ENCODE peak calls at places on chromosomes 11 and 22, in ten cellular contexts. A is stimulated activated CD8-positive, alpha-beta memory T cell treated with anti-CD3 and anti-CD28 coated beads, Interleukin-2, amount 100 ng/mL, for 48 hours; M is stimulated activated naive CD8-positive, alpha-beta T cell treated with anti-CD3 and anti-CD28 coated beads, Interleukin-15, Interleukin-2, amounts not matched to agents 100 U/mL and 50 U/mL, for 24 hours; I is activated T-cell treated with anti-CD3 and anti-CD28 coated beads for 1 hour; B is GM12891; O is progenitor cell of endocrine pancreas; T is Caco-2; Q is activated CD8-positive, alpha-beta memory T cell treated with anti-CD3 and anti-CD28 coated beads for 1 hour; K is pancreas; N is stimulated activated CD4-positive, alpha-beta T cell treated with anti-CD3 and anti-CD28 coated beads, TNF-alpha, amount 100 ng/mL, for 1 hour. F is an unnamed sample.

GRCh38 chr11:706439-706956 is 467 bp downstream of the EPS8L2 start:
- DNase-seq in A (no peak), M (no peak), I (no peak), B (no peak), O (no peak), T (no peak), Q (no peak), K (peak; percentile 52), N (no peak), F (no peak)

GRCh38 chr22:49482811-49483210 is 344.9 kb downstream of the BRD1 start:
- DNase-seq in A (no peak), M (no peak), I (no peak), B (no peak), O (no peak), T (no peak), Q (no peak), K (no peak), N (no peak), F (no peak)

GRCh38 chr11:61102667-61103491 is 590 bp downstream of the CD5 start:
- DNase-seq in A (no peak), M (peak; percentile 47), I (no peak), B (no peak), O (no peak), T (no peak), Q (no peak), K (no peak), N (no peak), F (no peak)

GRCh38 chr11:114564836-114565235 is 5.2 kb upstream of the NXPE1 start:
- DNase-seq in A (no peak), M (no peak), I (no peak), B (no peak), O (no peak), T (no peak), Q (no peak), K (no peak), N (no peak), F (no peak)

GRCh38 chr22:31275576-31275975 is 16.7 kb downstream of the PIK3IP1 start:
- DNase-seq in A (no peak), M (no peak), I (no peak), B (no peak), O (no peak), T (no peak), Q (no peak), K (no peak), N (no peak), F (no peak)

GRCh38 chr11:82731691-82732277 is 1.9 kb downstream of the FAM181B start:
- DNase-seq in A (no peak), M (no peak), I (no peak), B (no peak), O (no peak), T (no peak), Q (no peak), K (no peak), N (no peak), F (no peak)

GRCh38 chr22:26891431-26891830 is 234.0 kb downstream of the MIAT start:
- DNase-seq in A (no peak), M (no peak), I (no peak), B (no peak), O (no peak), T (no peak), Q (no peak), K (no peak), N (no peak), F (no peak)

GRCh38 chr22:50192825-50193204 is 7.1 kb downstream of the TRABD start:
- DNase-seq in A (no peak), M (peak; percentile 49), I (peak; percentile 42), B (no peak), O (no peak), T (no peak), Q (peak; percentile 33), K (no peak), N (no peak), F (no peak)

GRCh38 chr22:49937758-49938564 is 19.5 kb downstream of the CRELD2 start:
- DNase-seq in A (no peak), M (no peak), I (no peak), B (no peak), O (no peak), T (no peak), Q (no peak), K (peak; percentile 36), N (no peak), F (no peak)

GRCh38 chr11:72229925-72230763 is 5.6 kb downstream of the INPPL1 start:
- DNase-seq in A (no peak), M (no peak), I (no peak), B (no peak), O (no peak), T (peak; percentile 46), Q (no peak), K (no peak), N (no peak), F (no peak)

GRCh38 chr11:112724194-112724790 is 236.9 kb upstream of the NCAM1 start:
- DNase-seq in A (no peak), M (no peak), I (no peak), B (no peak), O (no peak), T (no peak), Q (no peak), K (no peak), N (no peak), F (no peak)

GRCh38 chr11:78666675-78667129 is 92.0 kb upstream of the NARS2 start:
- DNase-seq in A (no peak), M (no peak), I (no peak), B (no peak), O (no peak), T (no peak), Q (no peak), K (no peak), N (no peak), F (peak; percentile 17)

GRCh38 chr22:47357086-47357485 is 594.6 kb downstream of the TBC1D22A start:
- DNase-seq in A (no peak), M (no peak), I (no peak), B (no peak), O (no peak), T (no peak), Q (no peak), K (no peak), N (no peak), F (no peak)

GRCh38 chr11:102452461-102453285 is at the start of gene TMEM123:
- DNase-seq in A (peak; percentile 86), M (peak; percentile 95), I (peak; percentile 82), B (peak; percentile 64), O (peak; percentile 68), T (peak; percentile 84), Q (peak; percentile 85), K (peak; percentile 82), N (peak; percentile 82), F (peak; percentile 55)

GRCh38 chr22:42078469-42079318 is 806 bp upstream of the SMDT1 start:
- DNase-seq in A (no peak), M (no peak), I (no peak), B (no peak), O (no peak), T (no peak), Q (no peak), K (no peak), N (no peak), F (peak; percentile 28)

GRCh38 chr11:65833297-65834030 is at the start of gene SNX32:
- DNase-seq in A (peak; percentile 95), M (peak; percentile 95), I (peak; percentile 93), B (peak; percentile 98), O (peak; percentile 89), T (no peak), Q (peak; percentile 90), K (peak; percentile 93), N (peak; percentile 87), F (peak; percentile 90)

GRCh38 chr11:10451399-10452116 is 3.5 kb upstream of the AMPD3 start:
- DNase-seq in A (no peak), M (no peak), I (no peak), B (no peak), O (no peak), T (no peak), Q (no peak), K (no peak), N (no peak), F (no peak)

GRCh38 chr22:49155809-49156580 is 671.7 kb downstream of the BRD1 start:
- DNase-seq in A (no peak), M (no peak), I (no peak), B (no peak), O (no peak), T (no peak), Q (no peak), K (no peak), N (no peak), F (no peak)

GRCh38 chr11:114354076-114354475 is 46.2 kb downstream of the C11orf71 start:
- DNase-seq in A (no peak), M (no peak), I (no peak), B (no peak), O (no peak), T (no peak), Q (no peak), K (no peak), N (no peak), F (peak; percentile 99)

GRCh38 chr11:35087648-35088047 is 51.3 kb upstream of the CD44 start:
- DNase-seq in A (no peak), M (no peak), I (no peak), B (no peak), O (no peak), T (no peak), Q (no peak), K (no peak), N (no peak), F (no peak)

GRCh38 chr22:27718186-27719032 is 83.1 kb downstream of the MN1 start:
- DNase-seq in A (no peak), M (no peak), I (no peak), B (no peak), O (no peak), T (peak; percentile 68), Q (no peak), K (no peak), N (no peak), F (peak; percentile 94)

GRCh38 chr11:130159657-130160459 is at the start of gene ST14:
- DNase-seq in A (no peak), M (no peak), I (no peak), B (no peak), O (peak; percentile 56), T (peak; percentile 88), Q (no peak), K (peak; percentile 86), N (no peak), F (no peak)

GRCh38 chr11:66851251-66851620 is 5.6 kb upstream of the LRFN4 start:
- DNase-seq in A (no peak), M (no peak), I (no peak), B (peak; percentile 12), O (no peak), T (peak; percentile 39), Q (no peak), K (no peak), N (no peak), F (no peak)

GRCh38 chr11:7977251-7977917 is 9.8 kb upstream of the EIF3F start:
- DNase-seq in A (no peak), M (no peak), I (no peak), B (no peak), O (no peak), T (no peak), Q (no peak), K (no peak), N (no peak), F (peak; percentile 94)

GRCh38 chr11:1654388-1655167 is 25.0 kb downstream of the KRTAP5-5 start:
- DNase-seq in A (no peak), M (no peak), I (no peak), B (no peak), O (no peak), T (peak; percentile 46), Q (no peak), K (no peak), N (no peak), F (no peak)

GRCh38 chr22:44080936-44081853 is 57.1 kb downstream of the PARVB start:
- DNase-seq in A (peak; percentile 57), M (peak; percentile 78), I (peak; percentile 50), B (peak; percentile 87), O (peak; percentile 59), T (peak; percentile 62), Q (peak; percentile 60), K (peak; percentile 45), N (peak; percentile 61), F (peak; percentile 64)

GRCh38 chr11:19777342-19778102 is 64.9 kb downstream of the NAV2 start:
- DNase-seq in A (no peak), M (peak; percentile 7), I (no peak), B (peak; percentile 46), O (no peak), T (peak; percentile 62), Q (no peak), K (peak; percentile 44), N (no peak), F (peak; percentile 78)

F was measured in iris pigment epithelial cell.